ENCODE peak calls at places on chromosomes 11 and 22, in five cellular contexts. D is H1, Y is IMR-90, W is mesenchymal stem cell, U is trophoblast cell. V is an unnamed sample. For H3K36me3, the result is how much of the 10 kb centered on the place peaks cover.

GRCh38 chr22:42976131-42976530 is 38.8 kb downstream of the PACSIN2 start:
- DNase-seq in D (no peak), Y (no peak), W (no peak), U (no peak), V (no peak)

GRCh38 chr11:74937696-74938475 is 11.0 kb downstream of the XRRA1 start:
- DNase-seq in D (no peak), Y (peak), W (peak), U (no peak), V (no peak)

GRCh38 chr11:2687223-2687530 is 12.6 kb downstream of the KCNQ1OT1 start:
- DNase-seq in D (no peak), Y (no peak), W (no peak), U (no peak), V (no peak)

GRCh38 chr22:39408173-39408572 is 8.6 kb downstream of the TAB1 start:
- DNase-seq in D (no peak), Y (no peak), W (no peak), U (no peak), V (no peak)

GRCh38 chr22:45242778-45243191 is 2.1 kb upstream of the KIAA0930 start:
- DNase-seq in D (no peak), Y (no peak), W (no peak), U (no peak), V (no peak)

GRCh38 chr11:77396305-77396704 is 77.6 kb downstream of the PAK1 start:
- DNase-seq in D (no peak), Y (no peak), W (no peak), U (no peak), V (no peak)

GRCh38 chr11:2092956-2093412 is 46.2 kb downstream of the IGF2 start:
- DNase-seq in D (no peak), Y (peak), W (peak), U (peak), V (no peak)

GRCh38 chr11:11845066-11845465 is 3.3 kb downstream of the USP47 start:
- DNase-seq in D (no peak), Y (no peak), W (no peak), U (peak), V (no peak)

GRCh38 chr11:134468796-134469195 is 56.8 kb upstream of the B3GAT1 start:
- DNase-seq in D (no peak), Y (no peak), W (no peak), U (no peak), V (no peak)

GRCh38 chr11:35763772-35764171 is 101.2 kb downstream of the TRIM44 start:
- DNase-seq in D (no peak), Y (no peak), W (no peak), U (no peak), V (no peak)

GRCh38 chr11:88543902-88544655 is 206.5 kb upstream of the CTSC start:
- DNase-seq in D (peak), Y (peak), W (peak), U (peak), V (peak)

GRCh38 chr11:111521132-111521531 is 6.6 kb downstream of the HOATZ start:
- DNase-seq in D (no peak), Y (peak), W (no peak), U (no peak), V (no peak)

GRCh38 chr11:75052457-75052856 is 44.2 kb downstream of the OR2AT4 start:
- DNase-seq in D (no peak), Y (no peak), W (no peak), U (no peak), V (no peak)

GRCh38 chr11:35360059-35360530 is 59.3 kb downstream of the SLC1A2 start:
- DNase-seq in D (no peak), Y (no peak), W (no peak), U (no peak), V (no peak)

GRCh38 chr11:10728779-10729472 is 22.1 kb upstream of the CTR9 start:
- DNase-seq in D (no peak), Y (peak), W (peak), U (no peak), V (peak)

GRCh38 chr11:96543177-96543576 is 153.4 kb downstream of the JRKL start:
- DNase-seq in D (no peak), Y (no peak), W (no peak), U (no peak), V (no peak)

GRCh38 chr22:49480896-49481650 is 346.6 kb downstream of the BRD1 start:
- DNase-seq in D (no peak), Y (no peak), W (no peak), U (no peak), V (no peak)

GRCh38 chr22:38751422-38752346 is 4.1 kb downstream of the SUN2 start:
- DNase-seq in D (no peak), Y (no peak), W (no peak), U (peak), V (no peak)

GRCh38 chr11:75826463-75827220 is 11.6 kb downstream of the UVRAG start:
- DNase-seq in D (no peak), Y (peak), W (peak), U (no peak), V (no peak)

GRCh38 chr11:34977039-34977906 is 60.9 kb downstream of the PDHX start:
- DNase-seq in D (no peak), Y (peak), W (peak), U (no peak), V (no peak)

GRCh38 chr22:49701380-49702067 is 126.1 kb downstream of the BRD1 start:
- DNase-seq in D (no peak), Y (no peak), W (no peak), U (no peak), V (no peak)

GRCh38 chr11:58788355-58789023 is 56.0 kb downstream of the GLYATL2 start:
- DNase-seq in D (no peak), Y (peak), W (peak), U (peak), V (peak)

GRCh38 chr11:92455221-92455790 is 230.7 kb downstream of the FAT3 start:
- DNase-seq in D (no peak), Y (no peak), W (no peak), U (no peak), V (no peak)

GRCh38 chr22:50185384-50186087 is at the start of gene TRABD:
- DNase-seq in D (peak), Y (peak), W (peak), U (peak), V (peak)

GRCh38 chr11:75845324-75845723 is 30.3 kb downstream of the UVRAG start:
- DNase-seq in D (no peak), Y (no peak), W (no peak), U (no peak), V (no peak)

GRCh38 chr22:45867906-45868555 is 108.9 kb downstream of the WNT7B start:
- DNase-seq in D (no peak), Y (no peak), W (no peak), U (no peak), V (no peak)

GRCh38 chr22:29799217-29799680 is 32.1 kb downstream of the UQCR10 start:
- DNase-seq in D (no peak), Y (peak), W (peak), U (peak), V (no peak)

GRCh38 chr22:29801796-29802195 is 34.6 kb downstream of the UQCR10 start:
- DNase-seq in D (no peak), Y (no peak), W (no peak), U (no peak), V (no peak)

GRCh38 chr22:29804985-29805384 is 33.1 kb downstream of the ASCC2 start:
- DNase-seq in D (no peak), Y (no peak), W (no peak), U (no peak), V (no peak)

GRCh38 chr22:29801153-29801552 is 34.0 kb downstream of the UQCR10 start:
- DNase-seq in D (no peak), Y (no peak), W (no peak), U (no peak), V (peak)

DNA sequence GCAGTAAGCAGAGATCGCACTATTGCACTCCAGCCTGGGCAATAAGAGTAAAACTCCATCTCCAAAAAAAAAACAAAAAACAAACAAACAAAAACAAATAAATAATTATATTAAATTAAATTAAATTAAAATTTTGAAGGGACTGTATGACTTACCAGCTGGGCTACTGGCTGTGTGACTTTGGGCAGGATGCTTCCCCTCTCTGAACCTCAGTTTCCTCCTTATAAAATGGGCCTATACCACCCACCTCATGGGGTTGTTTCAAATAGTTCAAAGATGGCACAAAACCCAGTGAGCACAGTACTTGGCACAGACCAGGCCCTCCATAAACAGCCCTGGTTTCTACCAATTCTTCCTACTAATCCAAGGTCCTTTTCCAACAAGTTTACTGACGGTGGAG is 34.9 kb downstream of the ASCC2 start:
- DNase-seq in D (no peak), Y (no peak), W (no peak), U (no peak), V (no peak)
- H3K36me3 ChIP-seq in D (under half), Y (half or more), W (half or more), U (half or more), V (half or more)

DNA sequence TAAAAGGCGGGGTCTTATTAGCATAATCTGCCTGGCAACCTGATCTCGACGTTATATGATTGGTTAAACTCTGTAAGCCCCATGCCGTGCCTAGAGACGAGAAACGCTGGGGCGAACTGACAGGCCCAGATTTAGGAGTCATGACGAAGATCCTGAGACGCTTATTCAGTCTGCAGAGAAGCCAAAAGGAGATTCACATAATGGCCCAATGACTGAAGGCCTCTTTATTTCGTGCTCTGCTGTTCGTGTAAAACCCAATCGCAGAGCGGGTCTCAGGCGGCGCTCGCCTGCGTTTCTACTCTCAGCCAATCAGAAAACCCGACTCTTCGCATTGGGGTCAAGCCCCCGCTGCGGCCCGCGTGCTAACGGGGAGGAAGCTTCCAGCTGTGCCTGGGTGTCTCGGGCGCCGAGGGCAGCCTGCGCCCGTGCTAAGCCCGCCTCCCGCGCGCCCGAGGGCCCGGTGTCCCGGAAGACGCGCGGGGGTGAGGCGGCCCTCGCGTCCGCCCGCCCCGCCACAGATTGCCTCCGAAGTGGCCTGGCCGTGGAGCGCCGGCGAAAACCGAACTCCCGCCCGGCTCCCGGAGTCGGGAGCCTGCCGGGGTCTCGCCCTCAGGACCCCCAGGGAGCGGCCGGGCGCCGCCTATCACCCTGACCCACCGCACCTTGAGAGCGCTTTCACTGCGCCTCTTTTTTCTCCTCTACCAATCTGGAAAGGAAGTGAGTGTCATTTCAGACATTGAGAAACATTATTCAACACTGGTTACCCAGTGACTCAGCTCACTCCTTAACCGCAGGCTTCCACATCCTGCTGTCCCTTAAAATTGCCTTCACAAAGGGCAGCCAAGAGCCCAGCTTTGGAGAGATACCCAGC is 446 bp upstream of the PRDM10 start:
- DNase-seq in D (peak), Y (peak), W (peak), U (peak), V (peak)
- H3K14ac ChIP-seq in D (no peak), Y (peak), W (no peak), U (peak), V (no peak)

GRCh38 chr22:20751185-20751851 is 22.6 kb upstream of the SERPIND1 start:
- DNase-seq in D (no peak), Y (no peak), W (peak), U (no peak), V (no peak)
- H3K36me3 ChIP-seq in D (under half), Y (under half), W (under half), U (under half), V (half or more)

GRCh38 chr11:67118801-67119576 is at the start of gene KDM2A:
- DNase-seq in D (peak), Y (peak), W (peak), U (peak), V (peak)

GRCh38 chr11:67117667-67118058 is 1.4 kb upstream of the KDM2A start:
- DNase-seq in D (no peak), Y (no peak), W (no peak), U (no peak), V (no peak)

GRCh38 chr11:67118059-67118766 is 850 bp upstream of the KDM2A start:
- DNase-seq in D (no peak), Y (no peak), W (no peak), U (no peak), V (no peak)

GRCh38 chr11:67119577-67120391 is 721 bp downstream of the KDM2A start:
- DNase-seq in D (no peak), Y (no peak), W (peak), U (no peak), V (peak)

DNA sequence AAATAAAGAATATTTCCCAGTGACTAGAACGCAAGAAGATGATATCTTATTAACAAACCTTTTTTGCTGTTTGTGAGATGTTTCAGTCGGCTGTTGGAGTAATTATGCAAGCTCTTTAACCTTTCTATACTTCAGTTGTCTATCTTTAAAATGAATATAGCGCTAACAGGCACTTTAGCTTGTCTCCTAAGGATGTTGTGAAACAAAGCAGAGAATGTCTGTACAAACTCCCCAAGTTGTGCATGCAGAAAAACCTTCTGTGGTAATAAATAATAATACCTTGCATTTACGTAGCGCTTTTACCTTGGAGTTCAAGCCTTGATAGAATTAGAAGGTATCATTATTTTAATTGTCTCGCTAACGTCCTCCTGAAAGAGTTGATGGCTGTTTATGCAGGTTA is 1.9 kb upstream of the KDM2A start:
- DNase-seq in D (no peak), Y (no peak), W (peak), U (no peak), V (no peak)
- H3K14ac ChIP-seq in D (no peak), Y (no peak), W (no peak), U (peak), V (no peak)

GRCh38 chr22:36512333-36512732 is 5.5 kb upstream of the FOXRED2 start:
- DNase-seq in D (no peak), Y (no peak), W (no peak), U (no peak), V (no peak)
- H3K36me3 ChIP-seq in D (half or more), Y (half or more), W (half or more), U (half or more), V (under half)

GRCh38 chr11:68683952-68684384 is 376 bp upstream of the GAL start:
- DNase-seq in D (no peak), Y (no peak), W (no peak), U (no peak), V (no peak)

GRCh38 chr11:68685656-68686380 is 1.5 kb downstream of the GAL start:
- DNase-seq in D (no peak), Y (no peak), W (no peak), U (no peak), V (no peak)

GRCh38 chr11:68686486-68686885 is 2.1 kb downstream of the GAL start:
- DNase-seq in D (no peak), Y (no peak), W (no peak), U (no peak), V (no peak)

GRCh38 chr11:68683086-68683951 is 1.0 kb upstream of the GAL start:
- DNase-seq in D (no peak), Y (no peak), W (no peak), U (no peak), V (no peak)

DNA sequence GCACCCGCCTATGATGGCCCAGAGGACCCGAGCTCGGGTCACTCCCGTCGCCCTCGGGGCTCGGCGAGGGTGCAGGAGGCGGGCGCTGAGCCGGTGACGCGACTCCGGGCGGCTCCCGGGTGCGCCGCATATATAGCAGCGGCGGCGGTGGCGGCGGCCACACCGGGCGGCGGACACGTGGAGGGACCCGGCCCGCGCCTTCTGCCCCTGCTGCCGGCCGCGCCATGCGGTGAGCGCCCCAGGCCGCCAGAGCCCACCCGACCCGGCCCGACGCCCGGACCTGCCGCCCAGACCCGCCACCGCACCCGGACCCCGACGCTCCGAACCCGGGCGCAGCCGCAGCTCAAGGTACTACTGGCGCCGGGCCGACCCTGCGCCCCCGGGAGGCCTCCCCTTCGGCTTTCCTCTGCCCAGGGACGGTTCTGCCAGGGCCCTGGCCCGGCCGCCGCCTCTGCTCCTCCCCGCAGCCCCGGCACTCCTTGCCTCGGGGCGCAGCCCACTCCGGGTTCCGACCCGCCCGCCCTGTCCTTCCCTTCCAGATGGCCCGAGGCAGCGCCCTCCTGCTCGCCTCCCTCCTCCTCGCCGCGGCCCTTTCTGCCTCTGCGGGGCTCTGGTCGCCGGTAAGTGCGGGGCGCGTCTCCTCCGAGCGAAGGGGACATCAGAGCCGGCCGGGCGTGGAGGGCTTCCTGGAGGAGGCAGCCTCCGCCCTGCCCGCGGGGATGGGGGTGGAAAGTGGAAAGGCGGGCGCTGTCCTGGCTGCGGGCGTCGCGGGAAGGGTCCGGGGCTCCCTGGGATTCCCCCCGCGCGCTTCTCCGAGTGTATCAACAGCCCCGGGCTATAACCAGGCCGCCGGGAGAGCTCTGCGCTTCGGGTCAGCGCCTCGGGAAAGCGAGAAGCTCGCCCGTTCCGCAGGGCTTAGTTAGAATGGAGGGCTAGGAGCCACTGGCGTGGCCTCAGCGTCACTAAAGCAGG is at the start of gene GAL:
- DNase-seq in D (no peak), Y (no peak), W (peak), U (peak), V (no peak)
- H3K14ac ChIP-seq in D (no peak), Y (no peak), W (no peak), U (no peak), V (peak)